ENCODE peak calls at places on chromosome 10, in six cellular contexts. X, P, U, A, T and Y are unnamed samples.

GRCh38 chr10:14749051-14749809 is 25.5 kb downstream of the FAM107B start:
- ATAC-seq in A (no peak), T (peak; percentile 81), U (peak; percentile 51), P (peak; percentile 74), X (no peak), Y (no peak)

GRCh38 chr10:22550732-22551131 is 163.6 kb downstream of the PIP4K2A start:
- ATAC-seq in A (no peak), U (peak; percentile 42), T (peak; percentile 71), P (no peak), X (peak; percentile 93), Y (no peak)

GRCh38 chr10:126581648-126582046 is 88.8 kb downstream of the C10orf90 start:
- ATAC-seq in T (no peak), X (no peak), A (no peak), U (no peak), P (no peak), Y (no peak)

GRCh38 chr10:110680473-110681020 is 36.4 kb downstream of the RBM20 start:
- ATAC-seq in A (no peak), X (no peak), T (no peak), U (no peak), P (no peak), Y (no peak)

GRCh38 chr10:114822771-114823463 is 1.3 kb downstream of the FHIP2A start:
- ATAC-seq in X (peak; percentile 32), P (peak; percentile 52), A (no peak), T (no peak), U (no peak), Y (peak; percentile 16)

GRCh38 chr10:111289467-111289866 is 212.6 kb downstream of the ADRA2A start:
- ATAC-seq in P (no peak), X (no peak), U (no peak), T (no peak), A (no peak), Y (no peak)

GRCh38 chr10:24374134-24374915 is 165.4 kb downstream of the KIAA1217 start:
- ATAC-seq in T (no peak), A (no peak), X (no peak), P (no peak), U (no peak), Y (no peak)

GRCh38 chr10:9331583-9332008 is 1277.1 kb downstream of the GATA3 start:
- ATAC-seq in U (peak; percentile 50), T (peak; percentile 79), A (no peak), P (no peak), X (peak; percentile 77), Y (no peak)

GRCh38 chr10:112907893-112908292 is 42.2 kb upstream of the TCF7L2 start:
- ATAC-seq in P (no peak), A (peak; percentile 40), U (no peak), X (peak; percentile 26), T (no peak), Y (no peak)

GRCh38 chr10:35517431-35518181 is 87.5 kb upstream of the GJD4 start:
- ATAC-seq in A (peak; percentile 46), T (no peak), U (peak; percentile 26), P (no peak), X (no peak), Y (peak; percentile 28)

GRCh38 chr10:8584666-8585065 is 530.2 kb downstream of the GATA3 start:
- ATAC-seq in P (no peak), A (no peak), X (no peak), U (no peak), T (no peak), Y (no peak)

GRCh38 chr10:79142522-79143309 is 74.0 kb downstream of the ZMIZ1 start:
- ATAC-seq in P (no peak), X (no peak), T (no peak), A (no peak), U (no peak), Y (no peak)

GRCh38 chr10:100713049-100713858 is 32.1 kb upstream of the PAX2 start:
- ATAC-seq in X (no peak), A (no peak), P (no peak), U (no peak), T (no peak), Y (no peak)

GRCh38 chr10:4333474-4333894 is 492.5 kb upstream of the AKR1E2 start:
- ATAC-seq in A (no peak), P (no peak), T (no peak), X (no peak), U (no peak), Y (no peak)

GRCh38 chr10:23088609-23089008 is 6.8 kb upstream of the MSRB2 start:
- ATAC-seq in A (no peak), X (no peak), U (no peak), P (no peak), T (no peak), Y (no peak)

GRCh38 chr10:75250934-75251333 is 15.2 kb upstream of the COMTD1 start:
- ATAC-seq in A (peak; percentile 56), T (no peak), U (peak; percentile 38), X (no peak), P (no peak), Y (no peak)

GRCh38 chr10:3671431-3671955 is 113.5 kb downstream of the KLF6 start:
- ATAC-seq in T (no peak), X (no peak), U (no peak), P (peak; percentile 12), A (no peak), Y (no peak)

GRCh38 chr10:119420950-119421875 is 121.3 kb downstream of the RGS10 start:
- ATAC-seq in U (no peak), P (no peak), X (no peak), T (no peak), A (no peak), Y (no peak)

GRCh38 chr10:131654471-131655087 is 246.2 kb upstream of the PPP2R2D start:
- ATAC-seq in A (no peak), T (no peak), X (no peak), U (peak; percentile 54), P (no peak), Y (no peak)

GRCh38 chr10:119658274-119658673 is 7.1 kb downstream of the BAG3 start:
- ATAC-seq in T (peak; percentile 12), U (peak; percentile 90), P (peak; percentile 88), X (peak; percentile 91), A (peak; percentile 90), Y (peak; percentile 94)

GRCh38 chr10:76177945-76178344 is 746.5 kb downstream of the LRMDA start:
- ATAC-seq in A (no peak), P (no peak), X (no peak), U (no peak), T (no peak), Y (no peak)

GRCh38 chr10:9294865-9295264 is 1240.4 kb downstream of the GATA3 start:
- ATAC-seq in U (no peak), T (peak; percentile 44), A (no peak), X (no peak), P (no peak), Y (no peak)

GRCh38 chr10:118725784-118726507 is 28.8 kb downstream of the CACUL1 start:
- ATAC-seq in T (no peak), P (no peak), U (no peak), X (no peak), A (no peak), Y (peak; percentile 15)

GRCh38 chr10:30510932-30511700 is 77.1 kb downstream of the MAP3K8 start:
- ATAC-seq in T (peak; percentile 76), A (peak; percentile 67), X (peak; percentile 17), U (peak; percentile 41), P (no peak), Y (peak; percentile 3)

GRCh38 chr10:17506390-17506789 is 52.0 kb upstream of the ST8SIA6 start:
- ATAC-seq in A (no peak), U (no peak), P (no peak), T (no peak), X (peak; percentile 8), Y (no peak)

DNA sequence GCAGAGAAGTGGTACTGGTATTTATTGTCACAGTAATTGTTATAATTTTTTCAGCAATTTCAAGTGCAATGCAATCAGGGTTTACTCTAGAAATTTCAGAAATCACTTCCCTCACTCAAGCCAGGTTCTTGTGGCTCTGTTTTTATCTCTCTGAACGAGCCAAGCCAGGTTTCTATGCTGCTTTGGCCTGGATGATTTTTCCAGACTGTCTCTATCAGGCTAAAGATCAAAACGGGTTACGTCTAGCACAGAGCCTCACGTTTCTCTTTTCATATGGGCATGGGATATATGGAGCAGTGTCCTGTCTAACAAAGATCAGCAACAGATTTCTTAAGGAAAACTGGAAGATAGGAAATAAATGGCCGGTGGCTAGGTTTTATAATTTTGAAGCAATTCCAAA is 1105.3 kb downstream of the NRG3 start:
- ATAC-seq in U (no peak), X (no peak), A (no peak), P (no peak), T (no peak), Y (no peak)
- TF ChIP-seq EP300 in U (no peak), X (no peak), A (no peak), P (no peak), T (no peak), Y (no peak)

DNA sequence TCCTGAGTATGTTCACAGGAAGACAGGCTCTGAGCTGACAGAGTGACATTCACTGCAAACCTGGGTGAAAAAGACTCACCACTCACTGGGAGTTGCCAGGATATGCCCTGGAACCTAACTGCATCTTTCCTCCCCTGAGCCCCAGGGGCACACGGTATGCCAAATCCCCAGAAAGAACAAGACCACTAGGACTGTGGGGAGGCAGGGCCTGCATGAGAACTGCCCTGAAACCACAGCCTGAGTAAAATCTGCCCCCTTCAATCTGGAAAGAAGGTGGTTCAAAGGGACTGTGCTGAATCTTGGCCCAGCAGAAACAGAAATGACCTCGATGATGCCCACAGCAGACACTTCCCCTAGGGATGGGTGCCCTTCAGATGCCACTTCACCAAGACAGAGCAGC is 6.5 kb downstream of the FAM53B start:
- ATAC-seq in T (no peak), X (no peak), A (no peak), U (no peak), P (no peak), Y (no peak)
- H3K27ac ChIP-seq in T (no peak overlapping the region), X (no peak overlapping the region), A (peak overlapping the region; percentile 67), U (no peak overlapping the region), P (peak overlapping the region; percentile 74), Y (peak overlapping the region; percentile 90)

DNA sequence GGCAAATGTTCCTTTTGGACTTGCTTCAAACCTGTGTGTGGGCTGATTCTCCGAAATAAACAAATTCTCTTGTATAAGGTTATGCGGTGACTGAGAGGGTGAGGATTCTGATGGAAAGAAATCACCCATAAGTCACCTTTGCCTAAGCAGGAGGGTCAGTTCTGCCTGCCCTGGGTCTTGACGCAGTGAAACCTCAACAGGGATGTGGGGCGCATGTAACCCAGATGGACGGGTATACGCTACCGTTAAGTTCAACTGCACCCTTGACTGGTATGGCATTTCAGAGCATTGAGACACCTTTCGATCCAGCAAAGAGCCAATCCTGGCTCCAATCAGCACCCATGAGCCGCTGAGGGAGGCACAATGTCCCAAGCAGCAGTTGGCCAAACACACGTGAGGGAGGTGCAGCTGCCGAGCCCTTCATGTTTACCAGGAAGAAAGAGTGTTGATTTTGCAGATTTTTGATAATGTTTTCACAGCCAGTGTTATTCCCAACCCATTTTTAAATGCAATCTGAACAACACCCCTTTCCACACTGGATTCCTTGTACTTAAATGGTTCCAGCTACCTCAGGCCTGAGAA is 48.1 kb downstream of the SORBS1 start:
- ATAC-seq in U (peak; percentile 54), A (no peak), T (no peak), X (no peak), P (peak; percentile 26), Y (no peak)
- TF ChIP-seq POLR2A in U (no peak), A (no peak), T (no peak), X (no peak), P (no peak), Y (no peak)

GRCh38 chr10:77637474-77637985 is at the start of gene KCNMA1:
- ATAC-seq in P (no peak), A (peak; percentile 75), U (no peak), X (no peak), T (peak; percentile 67), Y (peak; percentile 56)
- TF ChIP-seq EP300 in P (no peak), A (no peak), U (no peak), X (no peak), T (no peak), Y (no peak)